ENCODE peak calls at places on chromosomes 11 and 22, in six cellular contexts. One of them, this sample, is unnamed.

GRCh38 chr22:31753005-31753633 is 700 bp upstream of the DEPDC5 start:
- DNase-seq in sigmoid colon: peak
- DNase-seq in suprapubic skin: peak
- DNase-seq in breast epithelium: no peak
- DNase-seq in cardiac muscle cell: peak
- DNase-seq in hepatocyte: peak
- DNase-seq in this sample: peak

GRCh38 chr11:69716891-69717747 is 13.3 kb upstream of the FGF19 start:
- DNase-seq in hepatocyte: no peak
- DNase-seq in sigmoid colon: no peak
- DNase-seq in suprapubic skin: no peak
- DNase-seq in breast epithelium: no peak
- DNase-seq in cardiac muscle cell: no peak
- DNase-seq in this sample: no peak

GRCh38 chr11:63997104-63997700 is 11.0 kb downstream of the OTUB1 start:
- DNase-seq in breast epithelium: no peak
- DNase-seq in sigmoid colon: no peak
- DNase-seq in cardiac muscle cell: no peak
- DNase-seq in hepatocyte: no peak
- DNase-seq in suprapubic skin: no peak
- DNase-seq in this sample: no peak

GRCh38 chr11:123357990-123358827 is 71.9 kb upstream of the GRAMD1B start:
- DNase-seq in suprapubic skin: no peak
- DNase-seq in sigmoid colon: no peak
- DNase-seq in cardiac muscle cell: peak
- DNase-seq in breast epithelium: no peak
- DNase-seq in hepatocyte: peak
- DNase-seq in this sample: peak

GRCh38 chr11:63939351-63939920 is 634 bp downstream of the NAA40 start:
- DNase-seq in breast epithelium: no peak
- DNase-seq in hepatocyte: peak
- DNase-seq in suprapubic skin: no peak
- DNase-seq in cardiac muscle cell: peak
- DNase-seq in sigmoid colon: no peak
- DNase-seq in this sample: no peak

GRCh38 chr11:34308049-34308692 is 49.6 kb downstream of the ABTB2 start:
- DNase-seq in cardiac muscle cell: no peak
- DNase-seq in hepatocyte: no peak
- DNase-seq in sigmoid colon: no peak
- DNase-seq in breast epithelium: no peak
- DNase-seq in suprapubic skin: no peak
- DNase-seq in this sample: no peak

GRCh38 chr11:9039194-9039593 is 35.4 kb upstream of the NRIP3 start:
- DNase-seq in hepatocyte: peak
- DNase-seq in breast epithelium: no peak
- DNase-seq in suprapubic skin: no peak
- DNase-seq in cardiac muscle cell: no peak
- DNase-seq in sigmoid colon: no peak
- DNase-seq in this sample: no peak

GRCh38 chr11:15770798-15771414 is 585.4 kb downstream of the SOX6 start:
- DNase-seq in sigmoid colon: no peak
- DNase-seq in suprapubic skin: no peak
- DNase-seq in hepatocyte: peak
- DNase-seq in cardiac muscle cell: peak
- DNase-seq in breast epithelium: no peak
- DNase-seq in this sample: peak

GRCh38 chr22:44364750-44365118 is 52.0 kb upstream of the SHISAL1 start:
- DNase-seq in breast epithelium: no peak
- DNase-seq in hepatocyte: no peak
- DNase-seq in cardiac muscle cell: no peak
- DNase-seq in suprapubic skin: peak
- DNase-seq in sigmoid colon: peak
- DNase-seq in this sample: no peak

GRCh38 chr11:113477321-113477720 is 2.1 kb upstream of the DRD2 start:
- DNase-seq in cardiac muscle cell: peak
- DNase-seq in breast epithelium: no peak
- DNase-seq in sigmoid colon: no peak
- DNase-seq in hepatocyte: no peak
- DNase-seq in suprapubic skin: no peak
- DNase-seq in this sample: no peak

GRCh38 chr11:1060885-1061616 is 13.6 kb upstream of the MUC2 start:
- DNase-seq in suprapubic skin: no peak
- DNase-seq in hepatocyte: peak
- DNase-seq in cardiac muscle cell: no peak
- DNase-seq in breast epithelium: peak
- DNase-seq in sigmoid colon: no peak
- DNase-seq in this sample: no peak

GRCh38 chr11:29962243-29962642 is 54.6 kb downstream of the KCNA4 start:
- DNase-seq in breast epithelium: no peak
- DNase-seq in suprapubic skin: no peak
- DNase-seq in hepatocyte: peak
- DNase-seq in sigmoid colon: no peak
- DNase-seq in cardiac muscle cell: no peak
- DNase-seq in this sample: no peak

GRCh38 chr22:49925525-49926128 is 7.2 kb downstream of the CRELD2 start:
- DNase-seq in sigmoid colon: no peak
- DNase-seq in breast epithelium: no peak
- DNase-seq in hepatocyte: no peak
- DNase-seq in cardiac muscle cell: no peak
- DNase-seq in suprapubic skin: no peak
- DNase-seq in this sample: no peak

GRCh38 chr11:1298695-1299492 is 10.5 kb downstream of the TOLLIP start:
- DNase-seq in suprapubic skin: peak
- DNase-seq in breast epithelium: peak
- DNase-seq in sigmoid colon: peak
- DNase-seq in hepatocyte: peak
- DNase-seq in cardiac muscle cell: peak
- DNase-seq in this sample: peak

GRCh38 chr22:43101306-43101705 is 9.2 kb upstream of the BIK start:
- DNase-seq in cardiac muscle cell: peak
- DNase-seq in suprapubic skin: no peak
- DNase-seq in breast epithelium: no peak
- DNase-seq in hepatocyte: no peak
- DNase-seq in sigmoid colon: no peak
- DNase-seq in this sample: no peak

GRCh38 chr11:116173946-116174911 is 598.6 kb downstream of the BUD13 start:
- DNase-seq in suprapubic skin: no peak
- DNase-seq in breast epithelium: no peak
- DNase-seq in hepatocyte: no peak
- DNase-seq in cardiac muscle cell: no peak
- DNase-seq in sigmoid colon: no peak
- DNase-seq in this sample: no peak

GRCh38 chr22:44827666-44828065 is 75.3 kb downstream of the ARHGAP8 start:
- DNase-seq in sigmoid colon: no peak
- DNase-seq in hepatocyte: no peak
- DNase-seq in cardiac muscle cell: no peak
- DNase-seq in suprapubic skin: no peak
- DNase-seq in breast epithelium: no peak
- DNase-seq in this sample: no peak

GRCh38 chr11:96949464-96949863 is 559.7 kb downstream of the JRKL start:
- DNase-seq in hepatocyte: no peak
- DNase-seq in breast epithelium: no peak
- DNase-seq in cardiac muscle cell: no peak
- DNase-seq in suprapubic skin: no peak
- DNase-seq in sigmoid colon: no peak
- DNase-seq in this sample: no peak

GRCh38 chr11:74418509-74418895 is 20.3 kb upstream of the PGM2L1 start:
- DNase-seq in hepatocyte: peak
- DNase-seq in cardiac muscle cell: no peak
- DNase-seq in sigmoid colon: no peak
- DNase-seq in breast epithelium: no peak
- DNase-seq in suprapubic skin: no peak
- DNase-seq in this sample: no peak

GRCh38 chr11:117822031-117822521 is 2.5 kb downstream of the FXYD2 start:
- DNase-seq in hepatocyte: peak
- DNase-seq in cardiac muscle cell: peak
- DNase-seq in breast epithelium: no peak
- DNase-seq in sigmoid colon: peak
- DNase-seq in suprapubic skin: peak
- DNase-seq in this sample: no peak

GRCh38 chr11:112588252-112588668 is 327.6 kb upstream of the PLET1 start:
- DNase-seq in hepatocyte: peak
- DNase-seq in suprapubic skin: no peak
- DNase-seq in cardiac muscle cell: peak
- DNase-seq in sigmoid colon: peak
- DNase-seq in breast epithelium: no peak
- DNase-seq in this sample: peak

GRCh38 chr22:24059121-24059520 is 48.0 kb downstream of the CABIN1 start:
- DNase-seq in suprapubic skin: no peak
- DNase-seq in sigmoid colon: no peak
- DNase-seq in hepatocyte: no peak
- DNase-seq in breast epithelium: no peak
- DNase-seq in cardiac muscle cell: no peak
- DNase-seq in this sample: no peak

GRCh38 chr11:92886243-92886905 is 83.1 kb upstream of the MTNR1B start:
- DNase-seq in sigmoid colon: no peak
- DNase-seq in breast epithelium: no peak
- DNase-seq in cardiac muscle cell: peak
- DNase-seq in hepatocyte: peak
- DNase-seq in suprapubic skin: no peak
- DNase-seq in this sample: peak

GRCh38 chr11:134583397-134583990 is 171.5 kb upstream of the B3GAT1 start:
- DNase-seq in sigmoid colon: no peak
- DNase-seq in suprapubic skin: no peak
- DNase-seq in hepatocyte: no peak
- DNase-seq in breast epithelium: no peak
- DNase-seq in cardiac muscle cell: no peak
- DNase-seq in this sample: no peak

GRCh38 chr11:11218287-11218986 is 134.6 kb downstream of the CSNK2A3 start:
- DNase-seq in hepatocyte: peak
- DNase-seq in breast epithelium: peak
- DNase-seq in suprapubic skin: no peak
- DNase-seq in sigmoid colon: no peak
- DNase-seq in cardiac muscle cell: no peak
- DNase-seq in this sample: no peak

GRCh38 chr22:39597236-39597869 is 26.8 kb downstream of the CACNA1I start:
- DNase-seq in suprapubic skin: no peak
- DNase-seq in hepatocyte: no peak
- DNase-seq in breast epithelium: no peak
- DNase-seq in cardiac muscle cell: no peak
- DNase-seq in sigmoid colon: no peak
- DNase-seq in this sample: no peak

GRCh38 chr22:39598017-39598965 is 27.7 kb downstream of the CACNA1I start:
- DNase-seq in breast epithelium: peak
- DNase-seq in cardiac muscle cell: peak
- DNase-seq in suprapubic skin: no peak
- DNase-seq in sigmoid colon: no peak
- DNase-seq in hepatocyte: peak
- DNase-seq in this sample: no peak

GRCh38 chr22:39600491-39601179 is 30.1 kb downstream of the CACNA1I start:
- DNase-seq in hepatocyte: no peak
- DNase-seq in suprapubic skin: no peak
- DNase-seq in sigmoid colon: no peak
- DNase-seq in cardiac muscle cell: no peak
- DNase-seq in breast epithelium: no peak
- DNase-seq in this sample: no peak

GRCh38 chr22:39603345-39603744 is 32.8 kb downstream of the CACNA1I start:
- DNase-seq in breast epithelium: no peak
- DNase-seq in hepatocyte: no peak
- DNase-seq in sigmoid colon: no peak
- DNase-seq in cardiac muscle cell: no peak
- DNase-seq in suprapubic skin: no peak
- DNase-seq in this sample: no peak

DNA sequence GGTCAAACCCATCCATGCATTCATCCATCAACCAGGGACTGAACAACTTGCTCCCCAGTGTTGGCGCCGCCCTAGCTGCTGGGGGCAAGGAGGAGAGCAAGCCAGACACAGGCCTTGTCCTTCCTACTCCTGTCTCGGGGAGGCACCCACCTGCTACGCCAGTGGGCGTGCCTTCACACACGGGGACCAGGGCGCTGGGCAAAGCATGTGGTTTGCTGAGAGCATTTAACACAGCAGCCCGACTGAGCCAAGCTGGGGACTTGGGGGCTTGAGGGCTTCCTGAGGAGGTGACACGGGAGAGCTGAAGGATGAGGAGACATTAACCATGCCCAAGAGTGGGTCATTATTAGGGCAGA is 30.6 kb downstream of the CACNA1I start:
- DNase-seq in breast epithelium: no peak
- DNase-seq in sigmoid colon: no peak
- DNase-seq in suprapubic skin: no peak
- DNase-seq in hepatocyte: no peak
- DNase-seq in cardiac muscle cell: no peak
- DNase-seq in this sample: no peak
- TF ChIP-seq CTCF in breast epithelium: no peak
- TF ChIP-seq CTCF in sigmoid colon: no peak
- TF ChIP-seq CTCF in suprapubic skin: no peak
- TF ChIP-seq CTCF in hepatocyte: no peak
- TF ChIP-seq CTCF in cardiac muscle cell: no peak
- TF ChIP-seq CTCF in this sample: no peak

DNA sequence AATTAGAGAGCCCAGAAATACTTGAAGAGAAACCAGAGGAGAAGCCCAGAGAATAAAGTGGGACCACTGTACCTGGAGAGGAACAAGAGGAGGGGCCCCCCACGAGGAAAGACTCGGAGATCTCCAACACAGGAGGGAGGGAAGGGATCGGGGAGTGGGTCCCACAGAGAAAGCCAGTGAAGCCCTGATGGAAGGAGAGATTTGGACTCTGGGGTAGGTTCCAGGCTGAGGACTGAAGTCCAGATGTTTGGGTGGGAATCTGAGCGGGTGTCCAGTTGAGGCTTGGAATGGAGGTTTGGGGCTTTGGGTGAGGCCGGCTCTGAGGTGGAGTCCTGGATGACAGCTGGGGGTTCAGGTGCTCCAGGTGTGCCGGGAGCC is 32.7 kb downstream of the PDE2A start:
- DNase-seq in suprapubic skin: no peak
- DNase-seq in hepatocyte: no peak
- DNase-seq in cardiac muscle cell: no peak
- DNase-seq in sigmoid colon: no peak
- DNase-seq in breast epithelium: no peak
- DNase-seq in this sample: no peak
- H3K4me3 ChIP-seq in suprapubic skin: peak
- H3K4me3 ChIP-seq in hepatocyte: no peak
- H3K4me3 ChIP-seq in cardiac muscle cell: no peak
- H3K4me3 ChIP-seq in sigmoid colon: peak
- H3K4me3 ChIP-seq in breast epithelium: peak
- H3K4me3 ChIP-seq in this sample: peak

GRCh38 chr11:77630311-77630710 is 7.3 kb downstream of the CLNS1A start:
- DNase-seq in cardiac muscle cell: no peak
- DNase-seq in suprapubic skin: no peak
- DNase-seq in sigmoid colon: no peak
- DNase-seq in breast epithelium: no peak
- DNase-seq in hepatocyte: no peak
- DNase-seq in this sample: no peak
- H3K27ac ChIP-seq in cardiac muscle cell: no peak
- H3K27ac ChIP-seq in suprapubic skin: no peak
- H3K27ac ChIP-seq in sigmoid colon: no peak
- H3K27ac ChIP-seq in breast epithelium: no peak
- H3K27ac ChIP-seq in hepatocyte: no peak
- H3K27ac ChIP-seq in this sample: no peak

DNA sequence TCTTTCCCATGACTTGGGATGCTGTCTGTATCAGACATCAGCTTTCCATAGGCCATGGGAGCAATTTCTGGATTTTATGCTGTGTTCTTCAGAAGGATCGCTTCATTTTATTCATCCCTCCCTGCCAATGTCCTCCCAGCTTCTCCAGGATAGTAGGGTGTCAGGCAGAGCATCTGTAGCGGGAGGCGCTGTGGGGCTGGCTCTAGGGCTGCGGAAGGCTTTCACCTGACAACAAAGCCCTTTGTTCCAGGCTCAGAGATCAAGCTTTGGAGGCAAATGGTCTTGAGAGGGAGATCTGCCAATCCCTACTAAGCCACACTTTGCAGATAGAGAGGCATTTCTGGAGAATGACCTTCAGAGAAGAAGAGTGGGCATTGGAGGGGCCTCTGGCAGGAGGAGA is 29.5 kb upstream of the FTH1 start:
- DNase-seq in breast epithelium: no peak
- DNase-seq in cardiac muscle cell: no peak
- DNase-seq in sigmoid colon: no peak
- DNase-seq in suprapubic skin: no peak
- DNase-seq in hepatocyte: no peak
- DNase-seq in this sample: peak
- TF ChIP-seq CTCF in breast epithelium: no peak
- TF ChIP-seq CTCF in cardiac muscle cell: no peak
- TF ChIP-seq CTCF in sigmoid colon: no peak
- TF ChIP-seq CTCF in suprapubic skin: no peak
- TF ChIP-seq CTCF in hepatocyte: no peak
- TF ChIP-seq CTCF in this sample: peak

This sample was measured in dorsolateral prefrontal cortex.